ENCODE peak calls at places on chromosomes 12 and 14, in nine cellular contexts. B is lung; V is CD4-positive, CD25-positive, alpha-beta regulatory T cell; N is bronchial epithelial cell; A is transverse colon; E is GM12865; U is CD8-positive, alpha-beta memory T cell; G is BJ; S is astrocyte of the cerebellum. K is an unnamed sample.

GRCh38 chr14:92540472-92541048 is 27.0 kb downstream of the RIN3 start:
- DNase-seq in N (peak; percentile 92), U (no peak), V (no peak), E (peak; percentile 32), A (peak; percentile 89), B (peak; percentile 83), G (peak; percentile 95), S (peak; percentile 99), K (no peak)

GRCh38 chr12:94792690-94793089 is 142.3 kb upstream of the TMCC3 start:
- DNase-seq in B (no peak), N (no peak), G (no peak), V (no peak), U (no peak), S (no peak), E (no peak), A (no peak), K (no peak)

GRCh38 chr14:75640876-75641275 is 19.8 kb downstream of the ERG28 start:
- DNase-seq in U (no peak), G (no peak), S (no peak), N (peak; percentile 38), B (no peak), A (no peak), V (no peak), E (no peak), K (no peak)

GRCh38 chr14:72763892-72764291 is 130.0 kb downstream of the DPF3 start:
- DNase-seq in U (no peak), V (no peak), B (peak; percentile 14), S (no peak), A (no peak), E (no peak), G (no peak), N (no peak), K (no peak)

GRCh38 chr14:55864890-55865655 is 253.1 kb upstream of the PELI2 start:
- DNase-seq in V (no peak), A (no peak), N (no peak), E (peak; percentile 22), S (no peak), G (no peak), B (no peak), U (no peak), K (peak; percentile 35)

GRCh38 chr14:63614964-63615363 is 26.7 kb downstream of the WDR89 start:
- DNase-seq in V (no peak), B (no peak), E (no peak), A (no peak), S (peak; percentile 8), N (peak; percentile 30), U (no peak), G (no peak), K (no peak)

GRCh38 chr14:68191567-68192321 is 372.2 kb downstream of the RAD51B start:
- DNase-seq in B (peak; percentile 34), S (no peak), U (no peak), E (no peak), V (no peak), N (peak; percentile 95), G (no peak), A (no peak), K (no peak)

GRCh38 chr12:65199604-65200003 is 30.2 kb downstream of the LEMD3 start:
- DNase-seq in E (no peak), N (peak; percentile 4), S (no peak), A (no peak), G (no peak), B (no peak), V (no peak), U (no peak), K (no peak)

GRCh38 chr14:58709949-58710348 is 72.2 kb downstream of the DACT1 start:
- DNase-seq in A (no peak), G (no peak), U (no peak), E (no peak), B (no peak), V (no peak), N (no peak), S (no peak), K (no peak)

GRCh38 chr14:101075801-101076413 is 172.4 kb upstream of the RTL1 start:
- DNase-seq in E (no peak), S (no peak), A (no peak), B (peak; percentile 11), N (no peak), U (no peak), G (no peak), V (no peak), K (no peak)

GRCh38 chr14:101078105-101078891 is 174.8 kb upstream of the RTL1 start:
- DNase-seq in N (no peak), G (no peak), A (peak; percentile 3), V (no peak), B (peak; percentile 1), E (no peak), S (no peak), U (no peak), K (no peak)

GRCh38 chr14:101076451-101077220 is 173.1 kb upstream of the RTL1 start:
- DNase-seq in E (no peak), N (no peak), A (no peak), B (no peak), G (no peak), S (no peak), V (no peak), U (no peak), K (no peak)

GRCh38 chr14:101078892-101079221 is 175.3 kb upstream of the RTL1 start:
- DNase-seq in U (no peak), V (no peak), G (no peak), E (no peak), N (no peak), B (peak; percentile 23), A (peak; percentile 3), S (no peak), K (no peak)

DNA sequence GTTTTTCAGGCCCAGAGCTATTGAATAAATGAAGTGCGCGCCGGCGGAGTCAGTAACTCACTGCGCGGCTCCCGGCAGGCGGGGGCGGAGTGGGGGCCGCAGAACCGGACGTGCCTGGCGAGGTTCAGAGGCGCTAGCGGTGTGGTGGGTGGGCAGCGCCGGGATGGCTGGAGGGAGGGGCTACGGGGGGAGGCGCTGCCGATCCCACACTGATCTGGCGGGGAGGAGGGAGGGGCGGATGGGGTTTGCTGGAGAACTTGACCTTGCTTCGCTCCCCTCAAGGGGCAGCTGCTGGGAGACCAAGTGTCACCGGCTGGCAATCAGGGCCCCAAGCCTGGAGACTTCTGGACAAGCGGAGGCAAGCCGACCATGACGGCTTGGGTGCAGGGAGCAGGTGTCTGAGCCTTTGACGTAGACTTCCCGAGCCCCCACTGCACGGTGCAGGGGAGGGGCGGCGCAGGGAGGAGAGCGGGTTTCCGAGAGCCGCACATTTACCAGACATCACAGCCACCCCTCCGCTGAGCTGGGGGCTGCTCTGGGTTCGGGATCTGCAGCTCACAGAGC is 174.1 kb upstream of the RTL1 start:
- DNase-seq in U (no peak), E (no peak), V (no peak), N (no peak), G (no peak), B (peak; percentile 23), S (no peak), A (no peak), K (no peak)
- H3K4me3 ChIP-seq in U (no peak overlapping the region), E (no peak overlapping the region), V (no peak overlapping the region), N (no peak overlapping the region), G (no peak overlapping the region), B (no peak overlapping the region), S (peak overlapping the region; percentile 19), A (peak overlapping the region; percentile 16), K (no peak overlapping the region)

GRCh38 chr14:54570047-54570446 is 3.1 kb downstream of the SAMD4A start:
- DNase-seq in V (no peak), E (no peak), U (no peak), B (no peak), A (no peak), S (no peak), G (no peak), N (no peak), K (no peak)
- H3K4me3 ChIP-seq in V (no peak overlapping the region), E (no peak overlapping the region), U (no peak overlapping the region), B (no peak overlapping the region), A (peak overlapping the region; percentile 71), S (peak overlapping the region; percentile 12), G (peak overlapping the region; percentile 1), N (no peak overlapping the region), K (no peak overlapping the region)

GRCh38 chr12:57842342-57843294 is 3.9 kb downstream of the CTDSP2 start:
- DNase-seq in A (peak; percentile 40), S (no peak), N (no peak), B (no peak), U (no peak), G (no peak), E (no peak), V (peak; percentile 34), K (peak; percentile 38)
- H3K4me3 ChIP-seq in A (peak overlapping the region; percentile 72), S (peak overlapping the region; percentile 100), N (no peak overlapping the region), B (no peak overlapping the region), U (peak overlapping the region; percentile 45), G (peak overlapping the region; percentile 100), E (peak overlapping the region; percentile 98), V (peak overlapping the region; percentile 73), K (no peak overlapping the region)

DNA sequence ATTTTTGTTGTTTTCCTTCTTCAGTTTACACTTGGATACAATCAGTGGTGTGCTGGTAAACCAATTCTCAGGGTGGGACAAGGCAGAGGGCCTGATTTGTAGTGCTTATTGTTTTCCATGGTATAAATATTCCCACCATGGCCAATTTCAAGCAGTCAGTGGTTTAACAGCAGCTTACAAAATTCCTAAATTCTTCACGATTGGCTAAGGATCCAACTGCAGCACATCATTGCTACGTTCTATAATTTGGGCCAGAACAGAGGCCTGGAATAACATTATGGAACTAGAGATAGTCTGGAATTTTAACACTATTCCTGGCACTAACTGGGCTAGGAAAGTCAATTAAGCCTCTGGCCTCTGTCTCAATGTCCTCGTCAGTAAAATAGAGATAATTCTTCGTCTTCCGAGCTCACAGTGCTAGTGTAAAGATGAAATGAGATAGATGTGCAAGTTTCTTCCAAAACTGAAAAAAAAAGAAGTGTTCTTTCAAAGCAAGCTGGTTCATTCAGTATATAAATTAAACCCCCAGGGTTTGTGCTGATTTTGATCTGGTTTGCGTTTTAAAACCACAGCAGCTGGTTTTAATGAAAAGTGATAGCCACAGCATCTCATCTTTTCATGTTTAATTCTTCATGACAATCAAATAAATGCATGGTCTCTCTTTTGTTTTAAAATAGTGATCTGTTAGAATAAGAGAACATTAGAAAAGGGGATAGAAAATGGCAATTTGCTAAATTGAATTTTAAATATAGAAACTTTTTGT is 104.1 kb downstream of the EPS8 start:
- DNase-seq in V (no peak), B (no peak), G (no peak), U (no peak), E (no peak), A (no peak), N (no peak), S (no peak), K (peak; percentile 8)
- H3K4me3 ChIP-seq in V (no peak overlapping the region), B (no peak overlapping the region), G (no peak overlapping the region), U (no peak overlapping the region), E (no peak overlapping the region), A (no peak overlapping the region), N (no peak overlapping the region), S (no peak overlapping the region), K (no peak overlapping the region)

K was measured in Jurkat, Clone E6-1.